ENCODE peak calls at places on chromosomes 7 and 10, in seven cellular contexts. One of them, this sample, is unnamed.

GRCh38 chr10:128932071-128932820 is 534.8 kb upstream of the MGMT start:
- DNase-seq in fibroblast of mammary gland: no peak
- DNase-seq in heart left ventricle: no peak
- DNase-seq in OCI-LY7: no peak
- DNase-seq in AG04450: no peak
- DNase-seq in esophagus muscularis mucosa: no peak
- DNase-seq in fibroblast of pulmonary artery: no peak
- DNase-seq in this sample: no peak

GRCh38 chr7:139683137-139683871 is 94.5 kb downstream of the HIPK2 start:
- DNase-seq in fibroblast of pulmonary artery: peak; percentile 62
- DNase-seq in heart left ventricle: no peak
- DNase-seq in esophagus muscularis mucosa: no peak
- DNase-seq in AG04450: no peak
- DNase-seq in fibroblast of mammary gland: peak; percentile 52
- DNase-seq in OCI-LY7: no peak
- DNase-seq in this sample: peak; percentile 37

GRCh38 chr7:55438085-55438764 is 73.1 kb downstream of the LANCL2 start:
- DNase-seq in fibroblast of mammary gland: no peak
- DNase-seq in heart left ventricle: no peak
- DNase-seq in fibroblast of pulmonary artery: no peak
- DNase-seq in esophagus muscularis mucosa: no peak
- DNase-seq in AG04450: no peak
- DNase-seq in OCI-LY7: no peak
- DNase-seq in this sample: no peak

GRCh38 chr10:129863231-129863663 is 100.8 kb downstream of the EBF3 start:
- DNase-seq in fibroblast of mammary gland: no peak
- DNase-seq in heart left ventricle: no peak
- DNase-seq in OCI-LY7: no peak
- DNase-seq in esophagus muscularis mucosa: no peak
- DNase-seq in fibroblast of pulmonary artery: no peak
- DNase-seq in AG04450: no peak
- DNase-seq in this sample: no peak

GRCh38 chr10:131746241-131746711 is 154.5 kb upstream of the PPP2R2D start:
- DNase-seq in fibroblast of pulmonary artery: no peak
- DNase-seq in OCI-LY7: no peak
- DNase-seq in heart left ventricle: no peak
- DNase-seq in fibroblast of mammary gland: no peak
- DNase-seq in esophagus muscularis mucosa: no peak
- DNase-seq in AG04450: no peak
- DNase-seq in this sample: no peak

GRCh38 chr7:48084727-48085432 is 4.2 kb upstream of the UPP1 start:
- DNase-seq in OCI-LY7: no peak
- DNase-seq in heart left ventricle: peak; percentile 76
- DNase-seq in AG04450: peak; percentile 88
- DNase-seq in fibroblast of mammary gland: peak; percentile 99
- DNase-seq in esophagus muscularis mucosa: no peak
- DNase-seq in fibroblast of pulmonary artery: peak; percentile 99
- DNase-seq in this sample: peak; percentile 98

GRCh38 chr7:14886533-14886932 is 16.0 kb downstream of the DGKB start:
- DNase-seq in esophagus muscularis mucosa: no peak
- DNase-seq in fibroblast of pulmonary artery: no peak
- DNase-seq in AG04450: no peak
- DNase-seq in fibroblast of mammary gland: no peak
- DNase-seq in heart left ventricle: no peak
- DNase-seq in OCI-LY7: no peak
- DNase-seq in this sample: no peak

GRCh38 chr7:73625276-73625675 is 954 bp upstream of the MLXIPL start:
- DNase-seq in AG04450: no peak
- DNase-seq in heart left ventricle: no peak
- DNase-seq in fibroblast of mammary gland: no peak
- DNase-seq in OCI-LY7: no peak
- DNase-seq in fibroblast of pulmonary artery: no peak
- DNase-seq in esophagus muscularis mucosa: no peak
- DNase-seq in this sample: no peak

GRCh38 chr7:39535064-39535463 is 31.1 kb upstream of the YAE1 start:
- DNase-seq in fibroblast of pulmonary artery: no peak
- DNase-seq in heart left ventricle: no peak
- DNase-seq in AG04450: no peak
- DNase-seq in esophagus muscularis mucosa: no peak
- DNase-seq in fibroblast of mammary gland: no peak
- DNase-seq in OCI-LY7: no peak
- DNase-seq in this sample: no peak

GRCh38 chr7:27185013-27185707 is at the start of gene HOXA11:
- DNase-seq in fibroblast of mammary gland: peak; percentile 77
- DNase-seq in fibroblast of pulmonary artery: peak; percentile 25
- DNase-seq in AG04450: no peak
- DNase-seq in heart left ventricle: no peak
- DNase-seq in esophagus muscularis mucosa: no peak
- DNase-seq in OCI-LY7: no peak
- DNase-seq in this sample: no peak

GRCh38 chr10:30037620-30038336 is 21.6 kb downstream of the JCAD start:
- DNase-seq in OCI-LY7: no peak
- DNase-seq in fibroblast of pulmonary artery: no peak
- DNase-seq in heart left ventricle: no peak
- DNase-seq in fibroblast of mammary gland: no peak
- DNase-seq in esophagus muscularis mucosa: no peak
- DNase-seq in AG04450: no peak
- DNase-seq in this sample: no peak

GRCh38 chr10:132111871-132112341 is 46.2 kb downstream of the JAKMIP3 start:
- DNase-seq in esophagus muscularis mucosa: no peak
- DNase-seq in fibroblast of mammary gland: no peak
- DNase-seq in AG04450: no peak
- DNase-seq in OCI-LY7: no peak
- DNase-seq in heart left ventricle: no peak
- DNase-seq in fibroblast of pulmonary artery: no peak
- DNase-seq in this sample: no peak

GRCh38 chr10:62297857-62298256 is 29.2 kb upstream of the RTKN2 start:
- DNase-seq in fibroblast of pulmonary artery: no peak
- DNase-seq in fibroblast of mammary gland: no peak
- DNase-seq in AG04450: no peak
- DNase-seq in esophagus muscularis mucosa: no peak
- DNase-seq in heart left ventricle: no peak
- DNase-seq in OCI-LY7: no peak
- DNase-seq in this sample: no peak

GRCh38 chr7:131538791-131539179 is 17.6 kb downstream of the PODXL start:
- DNase-seq in AG04450: no peak
- DNase-seq in heart left ventricle: peak; percentile 81
- DNase-seq in esophagus muscularis mucosa: no peak
- DNase-seq in OCI-LY7: no peak
- DNase-seq in fibroblast of pulmonary artery: no peak
- DNase-seq in fibroblast of mammary gland: no peak
- DNase-seq in this sample: no peak

GRCh38 chr10:69438531-69439349 is 12.5 kb upstream of the TSPAN15 start:
- DNase-seq in fibroblast of mammary gland: peak; percentile 33
- DNase-seq in AG04450: no peak
- DNase-seq in esophagus muscularis mucosa: no peak
- DNase-seq in fibroblast of pulmonary artery: no peak
- DNase-seq in OCI-LY7: no peak
- DNase-seq in heart left ventricle: no peak
- DNase-seq in this sample: no peak
- H3K4me3 ChIP-seq in fibroblast of mammary gland: no peak overlapping the region
- H3K4me3 ChIP-seq in AG04450: no peak overlapping the region
- H3K4me3 ChIP-seq in esophagus muscularis mucosa: no peak overlapping the region
- H3K4me3 ChIP-seq in fibroblast of pulmonary artery: no peak overlapping the region
- H3K4me3 ChIP-seq in OCI-LY7: no peak overlapping the region
- H3K4me3 ChIP-seq in heart left ventricle: no peak overlapping the region
- H3K4me3 ChIP-seq in this sample: no peak overlapping the region

DNA sequence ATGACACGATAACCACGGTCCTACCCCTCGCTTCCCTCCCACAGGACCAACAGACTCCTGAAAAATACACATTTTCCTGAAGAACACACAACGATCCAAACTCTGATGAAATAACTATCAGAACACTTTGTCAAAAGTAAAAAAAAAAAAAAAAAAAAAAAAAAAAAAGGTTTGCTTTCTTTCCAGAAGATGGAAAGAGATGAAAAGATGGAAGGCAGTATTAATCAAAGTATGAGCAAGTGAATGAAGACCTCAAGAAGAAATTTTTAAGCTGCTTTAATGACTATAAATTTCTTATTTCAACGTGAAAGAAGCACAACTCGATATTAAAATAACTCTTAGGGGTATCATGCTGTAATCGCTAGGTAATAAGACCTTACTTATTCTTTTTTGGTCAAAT is 202.3 kb downstream of the CHCHD3 start:
- DNase-seq in OCI-LY7: no peak
- DNase-seq in fibroblast of mammary gland: no peak
- DNase-seq in heart left ventricle: no peak
- DNase-seq in AG04450: no peak
- DNase-seq in fibroblast of pulmonary artery: no peak
- DNase-seq in esophagus muscularis mucosa: no peak
- DNase-seq in this sample: no peak
- TF ChIP-seq CTCF in OCI-LY7: no peak
- TF ChIP-seq CTCF in fibroblast of mammary gland: no peak
- TF ChIP-seq CTCF in heart left ventricle: no peak
- TF ChIP-seq CTCF in AG04450: no peak
- TF ChIP-seq CTCF in fibroblast of pulmonary artery: no peak
- TF ChIP-seq CTCF in esophagus muscularis mucosa: no peak
- TF ChIP-seq CTCF in this sample: no peak

GRCh38 chr10:75475470-75476182 is 44.2 kb downstream of the LRMDA start:
- DNase-seq in AG04450: no peak
- DNase-seq in fibroblast of mammary gland: peak; percentile 72
- DNase-seq in esophagus muscularis mucosa: no peak
- DNase-seq in OCI-LY7: no peak
- DNase-seq in fibroblast of pulmonary artery: peak; percentile 51
- DNase-seq in heart left ventricle: no peak
- DNase-seq in this sample: peak; percentile 60
- H3K4me3 ChIP-seq in AG04450: no peak overlapping the region
- H3K4me3 ChIP-seq in fibroblast of mammary gland: no peak overlapping the region
- H3K4me3 ChIP-seq in esophagus muscularis mucosa: no peak overlapping the region
- H3K4me3 ChIP-seq in OCI-LY7: no peak overlapping the region
- H3K4me3 ChIP-seq in fibroblast of pulmonary artery: no peak overlapping the region
- H3K4me3 ChIP-seq in heart left ventricle: no peak overlapping the region
- H3K4me3 ChIP-seq in this sample: no peak overlapping the region

GRCh38 chr10:49744091-49744685 is 17.9 kb downstream of the OGDHL start:
- DNase-seq in AG04450: no peak
- DNase-seq in OCI-LY7: no peak
- DNase-seq in fibroblast of pulmonary artery: no peak
- DNase-seq in fibroblast of mammary gland: no peak
- DNase-seq in esophagus muscularis mucosa: no peak
- DNase-seq in heart left ventricle: no peak
- DNase-seq in this sample: no peak

GRCh38 chr10:49745756-49746155 is 16.4 kb downstream of the OGDHL start:
- DNase-seq in fibroblast of pulmonary artery: no peak
- DNase-seq in esophagus muscularis mucosa: no peak
- DNase-seq in AG04450: no peak
- DNase-seq in heart left ventricle: peak; percentile 20
- DNase-seq in fibroblast of mammary gland: no peak
- DNase-seq in OCI-LY7: no peak
- DNase-seq in this sample: no peak

GRCh38 chr10:49746626-49747302 is 15.4 kb downstream of the OGDHL start:
- DNase-seq in OCI-LY7: no peak
- DNase-seq in heart left ventricle: peak; percentile 16
- DNase-seq in fibroblast of mammary gland: no peak
- DNase-seq in esophagus muscularis mucosa: no peak
- DNase-seq in fibroblast of pulmonary artery: no peak
- DNase-seq in AG04450: no peak
- DNase-seq in this sample: no peak

GRCh38 chr10:49743464-49744075 is 18.6 kb downstream of the OGDHL start:
- DNase-seq in fibroblast of pulmonary artery: no peak
- DNase-seq in heart left ventricle: no peak
- DNase-seq in AG04450: no peak
- DNase-seq in OCI-LY7: no peak
- DNase-seq in fibroblast of mammary gland: no peak
- DNase-seq in esophagus muscularis mucosa: no peak
- DNase-seq in this sample: no peak

DNA sequence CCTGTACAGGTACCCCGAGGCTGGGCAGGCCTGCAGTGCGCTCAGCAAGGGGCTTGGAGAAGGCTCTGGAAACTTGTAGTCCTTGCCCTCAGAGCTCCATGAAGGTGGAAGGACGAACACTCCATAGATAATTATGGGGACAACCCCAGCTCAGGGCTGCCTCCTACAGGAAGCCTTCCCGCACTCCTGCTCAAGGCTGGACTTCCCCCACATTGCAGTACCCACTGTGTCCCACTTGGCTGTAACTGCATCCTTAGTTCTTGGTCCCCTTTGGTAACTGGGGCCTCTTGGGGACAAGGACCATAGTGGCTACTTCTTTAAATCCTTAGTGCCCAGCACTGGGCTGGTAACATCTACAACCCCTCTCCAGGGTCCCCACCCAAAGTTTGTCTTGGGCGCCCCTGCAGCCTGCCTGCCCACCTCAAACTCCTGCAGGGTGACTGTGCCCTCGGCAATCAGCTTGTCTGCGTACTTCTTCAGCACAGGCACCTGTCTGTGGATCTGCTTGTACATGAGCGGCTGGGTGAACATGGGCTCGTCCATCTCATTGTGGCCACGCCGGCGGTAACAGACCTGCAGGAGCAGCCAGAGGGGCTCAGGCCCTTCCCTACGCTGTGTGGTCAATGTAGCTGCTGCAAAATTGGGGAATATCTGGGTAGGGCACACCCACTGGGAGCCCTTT is 17.1 kb downstream of the OGDHL start:
- DNase-seq in fibroblast of mammary gland: no peak
- DNase-seq in esophagus muscularis mucosa: no peak
- DNase-seq in OCI-LY7: no peak
- DNase-seq in heart left ventricle: no peak
- DNase-seq in fibroblast of pulmonary artery: no peak
- DNase-seq in AG04450: no peak
- DNase-seq in this sample: no peak
- TF ChIP-seq CTCF in fibroblast of mammary gland: no peak
- TF ChIP-seq CTCF in esophagus muscularis mucosa: no peak
- TF ChIP-seq CTCF in OCI-LY7: no peak
- TF ChIP-seq CTCF in heart left ventricle: no peak
- TF ChIP-seq CTCF in fibroblast of pulmonary artery: no peak
- TF ChIP-seq CTCF in AG04450: no peak
- TF ChIP-seq CTCF in this sample: no peak

GRCh38 chr7:124536156-124536762 is 229.3 kb downstream of the GPR37 start:
- DNase-seq in heart left ventricle: no peak
- DNase-seq in esophagus muscularis mucosa: no peak
- DNase-seq in OCI-LY7: no peak
- DNase-seq in AG04450: no peak
- DNase-seq in fibroblast of mammary gland: no peak
- DNase-seq in fibroblast of pulmonary artery: no peak
- DNase-seq in this sample: no peak
- H3K4me3 ChIP-seq in heart left ventricle: no peak overlapping the region
- H3K4me3 ChIP-seq in esophagus muscularis mucosa: no peak overlapping the region
- H3K4me3 ChIP-seq in OCI-LY7: no peak overlapping the region
- H3K4me3 ChIP-seq in AG04450: no peak overlapping the region
- H3K4me3 ChIP-seq in fibroblast of mammary gland: no peak overlapping the region
- H3K4me3 ChIP-seq in fibroblast of pulmonary artery: no peak overlapping the region
- H3K4me3 ChIP-seq in this sample: no peak overlapping the region

DNA sequence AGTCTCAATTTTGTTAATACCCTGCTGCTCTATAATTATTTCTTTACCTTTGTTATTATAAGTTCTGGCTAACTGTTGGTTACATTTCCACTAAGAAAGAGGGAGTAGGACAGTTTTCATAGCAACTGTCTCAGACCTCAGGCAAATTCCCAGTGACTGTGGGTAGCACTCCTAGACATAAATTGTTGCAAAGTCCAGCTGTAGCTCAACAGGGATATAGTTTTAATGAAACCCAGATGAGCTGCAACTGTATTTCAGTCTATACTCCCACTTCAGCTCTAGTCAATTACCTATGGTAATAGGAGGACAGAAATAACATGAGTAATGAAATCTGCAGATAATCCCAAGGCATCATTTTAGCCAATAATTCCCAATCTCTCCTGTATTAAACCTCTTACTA is 103.0 kb upstream of the SEMA3A start:
- DNase-seq in OCI-LY7: no peak
- DNase-seq in esophagus muscularis mucosa: no peak
- DNase-seq in fibroblast of pulmonary artery: no peak
- DNase-seq in fibroblast of mammary gland: peak; percentile 5
- DNase-seq in heart left ventricle: no peak
- DNase-seq in AG04450: no peak
- DNase-seq in this sample: no peak
- TF ChIP-seq CTCF in OCI-LY7: no peak
- TF ChIP-seq CTCF in esophagus muscularis mucosa: no peak
- TF ChIP-seq CTCF in fibroblast of pulmonary artery: no peak
- TF ChIP-seq CTCF in fibroblast of mammary gland: no peak
- TF ChIP-seq CTCF in heart left ventricle: no peak
- TF ChIP-seq CTCF in AG04450: no peak
- TF ChIP-seq CTCF in this sample: no peak